ENCODE peak calls at places on chromosomes 13 and 19, in seven cellular contexts. O is HuH-7; F is stimulated activated CD8-positive, alpha-beta memory T cell treated with anti-CD3 and anti-CD28 coated beads, Interleukin-15, amount 100 ng/mL, for 1 hour; I is T1000; U is ureter; J is GM10248; C is nephron progenitor cell. Q is an unnamed sample.

GRCh38 chr19:28641395-28641794 is 571.6 kb downstream of the UQCRFS1 start:
- DNase-seq in U (no peak), J (no peak), I (no peak), C (no peak), F (no peak), O (no peak), Q (no peak)

GRCh38 chr13:96053003-96053703 is at the start of gene UGGT2:
- DNase-seq in C (peak), O (peak), F (no peak), J (peak), U (peak), I (peak), Q (peak)

GRCh38 chr19:52622261-52622660 is 15.9 kb downstream of the ZNF83 start:
- DNase-seq in F (no peak), U (no peak), J (no peak), C (no peak), I (no peak), O (no peak), Q (no peak)

GRCh38 chr19:56367829-56368711 is 25.3 kb downstream of the ZNF582 start:
- DNase-seq in J (peak), I (peak), U (peak), C (peak), O (peak), F (peak), Q (peak)

GRCh38 chr19:3142938-3143337 is 7.1 kb downstream of the GNA15 start:
- DNase-seq in U (no peak), I (no peak), J (no peak), C (no peak), O (no peak), F (no peak), Q (no peak)

GRCh38 chr19:39516270-39516669 is 1.3 kb downstream of the SELENOV start:
- DNase-seq in I (no peak), C (no peak), J (no peak), U (no peak), O (no peak), F (no peak), Q (no peak)

GRCh38 chr13:74067818-74068217 is 66.4 kb downstream of the KLF12 start:
- DNase-seq in C (no peak), F (no peak), U (no peak), I (no peak), O (no peak), J (no peak), Q (peak)

GRCh38 chr13:79988573-79988972 is 352.4 kb downstream of the SPRY2 start:
- DNase-seq in F (no peak), C (no peak), O (no peak), J (no peak), I (no peak), U (no peak), Q (no peak)

GRCh38 chr19:35718345-35719041 is 690 bp downstream of the KMT2B start:
- DNase-seq in J (peak), F (no peak), I (no peak), O (peak), U (no peak), C (peak), Q (peak)

GRCh38 chr13:73715114-73715909 is 418.9 kb downstream of the KLF12 start:
- DNase-seq in J (peak), U (peak), C (no peak), I (no peak), F (peak), O (no peak), Q (no peak)

GRCh38 chr13:99800004-99800403 is 171.6 kb downstream of the ZIC5 start:
- DNase-seq in U (no peak), I (no peak), C (no peak), F (no peak), J (no peak), O (no peak), Q (no peak)

GRCh38 chr19:17202249-17202648 is 12.9 kb upstream of the USE1 start:
- DNase-seq in I (no peak), C (no peak), O (no peak), U (no peak), F (no peak), J (no peak), Q (peak)

GRCh38 chr13:21837841-21838551 is 167.1 kb downstream of the FGF9 start:
- DNase-seq in U (no peak), I (no peak), F (no peak), O (peak), J (no peak), C (no peak), Q (no peak)

GRCh38 chr13:113527272-113527958 is 36.9 kb upstream of the DCUN1D2 start:
- DNase-seq in I (no peak), O (no peak), J (no peak), U (no peak), F (no peak), C (no peak), Q (no peak)

GRCh38 chr19:29860492-29860891 is 48.7 kb downstream of the CCNE1 start:
- DNase-seq in F (no peak), C (no peak), O (no peak), U (no peak), I (no peak), J (no peak), Q (peak)

Q was measured in SJCRH30.